ENCODE peak calls at places on chromosome 11, in ten cellular contexts. E, S, H, R, J, Y, T, Q, G and W are unnamed samples.

GRCh38 chr11:26326793-26327400 is 5.0 kb upstream of the ANO3 start:
- DNase-seq in R (no peak), Q (no peak), H (no peak), J (no peak), E (no peak), Y (no peak), G (no peak), T (no peak), S (no peak), W (no peak)

GRCh38 chr11:76185931-76186401 is 20.3 kb downstream of the WNT11 start:
- DNase-seq in R (no peak), H (no peak), S (no peak), J (no peak), Q (peak; percentile 36), E (no peak), Y (no peak), G (peak; percentile 87), T (no peak), W (no peak)

GRCh38 chr11:112289588-112290461 is 29.2 kb upstream of the PLET1 start:
- DNase-seq in H (no peak), J (peak; percentile 88), E (no peak), Y (peak; percentile 21), S (peak; percentile 46), Q (peak; percentile 65), T (peak; percentile 94), G (peak; percentile 86), R (peak; percentile 98), W (peak; percentile 91)

GRCh38 chr11:64874308-64874707 is 4.1 kb downstream of the EHD1 start:
- DNase-seq in S (no peak), T (no peak), R (no peak), Y (no peak), J (peak; percentile 60), E (no peak), G (no peak), H (no peak), Q (no peak), W (no peak)

GRCh38 chr11:79054636-79055035 is 386.2 kb downstream of the TENM4 start:
- DNase-seq in E (no peak), T (no peak), S (no peak), J (no peak), R (no peak), Q (no peak), Y (no peak), G (no peak), H (no peak), W (no peak)

GRCh38 chr11:17538731-17539130 is 5.5 kb downstream of the USH1C start:
- DNase-seq in Y (no peak), S (no peak), E (no peak), H (no peak), Q (no peak), R (no peak), J (no peak), G (no peak), T (no peak), W (no peak)

GRCh38 chr11:27468643-27469332 is 3.8 kb downstream of the LGR4 start:
- DNase-seq in G (no peak), T (no peak), E (no peak), J (no peak), S (peak; percentile 49), Q (no peak), H (no peak), R (no peak), Y (no peak), W (no peak)

GRCh38 chr11:70669871-70670683 is 271.7 kb downstream of the CTTN start:
- DNase-seq in Q (no peak), J (no peak), S (no peak), H (no peak), T (no peak), E (no peak), Y (no peak), G (no peak), R (no peak), W (no peak)

GRCh38 chr11:113847580-113847979 is 27.8 kb downstream of the USP28 start:
- DNase-seq in Y (no peak), Q (no peak), J (no peak), T (no peak), G (no peak), E (no peak), H (no peak), S (no peak), R (no peak), W (no peak)

GRCh38 chr11:129374081-129374992 is 1.3 kb upstream of the BARX2 start:
- DNase-seq in H (no peak), G (no peak), R (peak; percentile 54), E (no peak), S (peak; percentile 1), Q (no peak), Y (no peak), J (peak; percentile 14), T (no peak), W (no peak)

GRCh38 chr11:94880216-94880615 is 93.1 kb downstream of the CWC15 start:
- DNase-seq in T (no peak), J (no peak), G (no peak), Y (peak; percentile 44), Q (no peak), H (no peak), S (peak; percentile 74), E (no peak), R (no peak), W (no peak)

GRCh38 chr11:65864758-65865471 is 4.7 kb downstream of the MUS81 start:
- DNase-seq in S (no peak), G (peak; percentile 24), J (no peak), E (no peak), R (no peak), Q (no peak), Y (no peak), T (no peak), H (no peak), W (no peak)

GRCh38 chr11:61543606-61544306 is 35.2 kb downstream of the LRRC10B start:
- DNase-seq in H (no peak), R (no peak), T (no peak), J (no peak), E (no peak), Q (no peak), Y (peak; percentile 30), S (peak; percentile 62), G (no peak), W (no peak)

GRCh38 chr11:61545921-61546320 is 35.0 kb downstream of the SYT7 start:
- DNase-seq in R (peak; percentile 70), S (no peak), G (no peak), E (no peak), J (no peak), Y (no peak), H (no peak), Q (no peak), T (no peak), W (no peak)

GRCh38 chr11:61542661-61543060 is 34.1 kb downstream of the LRRC10B start:
- DNase-seq in E (no peak), R (peak; percentile 82), Y (no peak), Q (no peak), H (no peak), G (no peak), T (no peak), J (no peak), S (no peak), W (no peak)

GRCh38 chr11:61545341-61545740 is 35.5 kb downstream of the SYT7 start:
- DNase-seq in Q (no peak), H (no peak), R (no peak), Y (no peak), S (peak; percentile 42), J (no peak), E (no peak), G (no peak), T (peak; percentile 72), W (no peak)

GRCh38 chr11:61544466-61544865 is 35.9 kb downstream of the LRRC10B start:
- DNase-seq in T (no peak), Y (no peak), Q (no peak), R (peak; percentile 49), S (no peak), G (no peak), E (no peak), J (no peak), H (no peak), W (no peak)
- H3K27ac ChIP-seq in T (no peak overlapping the region), Y (no peak overlapping the region), Q (no peak overlapping the region), R (no peak overlapping the region), S (no peak overlapping the region), G (no peak overlapping the region), E (no peak overlapping the region), J (no peak overlapping the region), H (no peak overlapping the region), W (no peak overlapping the region)

GRCh38 chr11:20672575-20672974 is 3.2 kb downstream of the NELL1 start:
- DNase-seq in G (no peak), Y (peak; percentile 18), J (no peak), Q (no peak), H (no peak), S (peak; percentile 20), E (no peak), R (no peak), T (peak; percentile 27), W (no peak)
- TF ChIP-seq EP300 in G (no peak), Y (no peak), J (no peak), Q (no peak), H (no peak), S (no peak), E (no peak), R (no peak), T (no peak), W (no peak)

DNA sequence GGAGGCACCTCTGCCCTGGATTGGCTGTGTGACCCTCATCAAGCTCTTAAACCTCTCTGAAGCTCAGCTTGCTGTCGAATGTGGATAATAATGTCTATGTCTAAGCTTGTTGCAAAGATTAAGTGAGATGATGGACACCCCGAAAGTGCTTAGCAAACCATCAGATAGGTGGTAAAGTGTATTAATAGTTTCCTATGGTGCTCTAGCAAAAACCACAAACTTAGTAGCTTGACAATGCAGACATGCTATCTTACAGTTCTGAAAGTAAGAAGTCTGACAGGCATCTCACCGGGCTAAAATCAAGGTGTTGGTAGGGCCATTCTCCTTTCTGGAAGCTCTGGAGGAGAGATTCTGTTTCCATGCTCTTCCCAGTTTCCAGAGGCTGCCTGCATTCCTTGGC is 106.5 kb upstream of the CSNK2A3 start:
- DNase-seq in H (no peak), G (no peak), E (no peak), J (no peak), Y (no peak), R (no peak), Q (no peak), T (no peak), S (no peak), W (no peak)
- H3K4me1 ChIP-seq in H (no peaks in the 10 kb centered on the region), G (no peaks in the 10 kb centered on the region), E (no peaks in the 10 kb centered on the region), J (peaks cover 32% of the 10 kb centered on the region), Y (no peaks in the 10 kb centered on the region), R (peaks cover 4% of the 10 kb centered on the region), Q (no peaks in the 10 kb centered on the region), T (no peaks in the 10 kb centered on the region), S (peaks cover 11% of the 10 kb centered on the region), W (peaks cover 15% of the 10 kb centered on the region)

DNA sequence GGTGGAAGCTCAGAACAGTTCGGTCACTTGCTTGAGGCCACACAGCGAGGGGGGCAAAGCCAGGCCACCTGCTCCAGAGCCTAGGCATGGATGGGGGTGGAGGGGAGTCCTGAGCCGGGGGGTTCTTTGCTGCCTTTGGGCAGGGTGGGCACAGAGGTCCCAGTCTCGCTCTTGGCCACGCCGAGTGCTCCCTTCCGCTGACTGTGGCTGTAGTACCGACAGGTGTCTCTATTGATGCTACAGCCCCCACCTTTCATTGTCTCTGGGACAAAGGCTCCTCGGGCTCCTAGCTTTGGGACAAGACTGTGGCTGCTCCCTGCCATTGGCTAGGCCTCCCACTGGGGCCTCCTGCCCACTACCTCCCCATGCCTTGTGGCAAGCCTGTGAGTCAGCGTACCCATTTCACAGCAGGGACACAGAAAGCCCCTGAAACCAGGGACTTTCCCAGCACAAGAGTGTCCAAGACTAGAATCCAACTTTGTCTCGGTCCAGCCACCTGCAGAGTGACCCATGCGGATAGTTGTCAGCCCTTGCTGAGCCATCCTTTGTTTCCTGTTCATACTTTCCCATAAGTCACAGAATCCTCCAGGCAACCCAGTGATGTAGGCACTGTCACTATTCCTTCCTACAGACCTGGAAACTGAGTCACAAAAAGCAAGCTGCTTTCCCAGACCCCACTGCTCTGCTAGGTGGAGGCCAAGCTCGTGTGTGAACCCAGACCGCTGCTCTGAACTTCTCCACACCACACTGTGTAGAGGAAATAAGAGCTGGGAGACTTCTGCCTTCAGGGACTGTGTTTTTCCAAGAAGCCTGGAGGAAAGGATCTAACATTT is 17.2 kb downstream of the MYEOV start:
- DNase-seq in Y (no peak), T (no peak), J (no peak), Q (no peak), E (no peak), R (no peak), G (no peak), S (no peak), H (peak; percentile 21), W (peak; percentile 49)
- H3K27ac ChIP-seq in Y (no peak overlapping the region), T (no peak overlapping the region), J (no peak overlapping the region), Q (no peak overlapping the region), E (no peak overlapping the region), R (no peak overlapping the region), G (no peak overlapping the region), S (no peak overlapping the region), H (no peak overlapping the region), W (no peak overlapping the region)